ENCODE peak calls at places on chromosomes 6 and 20, in nine cellular contexts. H is stomach, L is tibial nerve, D is aorta, Q is fibroblast of lung, R is MM.1S, F is adipocyte, Y is choroid plexus epithelial cell, I is pancreas. N is an unnamed sample.
A peak's percentile ranks its signal among the peaks of the same experiment; 100 is the strongest.

GRCh38 chr6:68572525-68572924 is 62.6 kb upstream of the ADGRB3 start:
- DNase-seq in H (no peak), L (no peak), D (no peak), Q (peak; percentile 1), R (peak; percentile 83), F (no peak), Y (peak; percentile 43), I (peak; percentile 21), N (no peak)

GRCh38 chr6:108363113-108363512 is 68.3 kb downstream of the AFG1L start:
- DNase-seq in H (no peak), L (no peak), D (no peak), Q (no peak), R (no peak), F (no peak), Y (no peak), I (no peak), N (no peak)

GRCh38 chr20:4894981-4895381 is 106.3 kb downstream of the SLC23A2 start:
- DNase-seq in H (no peak), L (no peak), D (no peak), Q (no peak), R (peak; percentile 51), F (no peak), Y (no peak), I (no peak), N (no peak)

GRCh38 chr6:123094768-123095167 is 98.7 kb downstream of the CLVS2 start:
- DNase-seq in H (no peak), L (no peak), D (no peak), Q (no peak), R (no peak), F (no peak), Y (no peak), I (no peak), N (no peak)

GRCh38 chr6:131368077-131368911 is 204.7 kb upstream of the ARG1 start:
- DNase-seq in H (peak; percentile 80), L (peak; percentile 17), D (peak; percentile 67), Q (peak; percentile 43), R (peak; percentile 72), F (peak; percentile 78), Y (peak; percentile 29), I (peak; percentile 69), N (peak; percentile 38)

GRCh38 chr6:106134906-106135634 is 48.9 kb downstream of the PRDM1 start:
- DNase-seq in H (no peak), L (no peak), D (no peak), Q (peak; percentile 61), R (no peak), F (no peak), Y (no peak), I (no peak), N (no peak)

GRCh38 chr6:7787137-7787575 is 61.3 kb downstream of the BMP6 start:
- DNase-seq in H (no peak), L (no peak), D (no peak), Q (peak; percentile 95), R (no peak), F (peak; percentile 89), Y (peak; percentile 87), I (no peak), N (peak; percentile 64)

GRCh38 chr6:112833546-112834215 is 486.6 kb downstream of the RFPL4B start:
- DNase-seq in H (no peak), L (no peak), D (no peak), Q (peak; percentile 65), R (no peak), F (peak; percentile 41), Y (peak; percentile 36), I (no peak), N (no peak)

GRCh38 chr6:112760831-112761230 is 413.7 kb downstream of the RFPL4B start:
- DNase-seq in H (no peak), L (no peak), D (no peak), Q (peak; percentile 31), R (no peak), F (no peak), Y (peak; percentile 9), I (no peak), N (no peak)

GRCh38 chr6:151440930-151441329 is 11.0 kb downstream of the RMND1 start:
- DNase-seq in H (no peak), L (no peak), D (no peak), Q (peak; percentile 34), R (peak; percentile 38), F (peak; percentile 73), Y (peak; percentile 69), I (no peak), N (no peak)

GRCh38 chr6:155419161-155419560 is 36.5 kb downstream of the NOX3 start:
- DNase-seq in H (no peak), L (no peak), D (no peak), Q (peak; percentile 47), R (no peak), F (peak; percentile 71), Y (peak; percentile 5), I (no peak), N (peak; percentile 17)
- H3K4me3 ChIP-seq in H (no peak overlapping the region), L (no peak overlapping the region), D (no peak overlapping the region), Q (no peak overlapping the region), R (no peak overlapping the region), F (peak overlapping the region; percentile 73), Y (no peak overlapping the region), I (no peak overlapping the region), N (no peak overlapping the region)

GRCh38 chr20:38162878-38163875 is 1.9 kb downstream of the TGM2 start:
- DNase-seq in H (no peak), L (no peak), D (no peak), Q (no peak), R (no peak), F (no peak), Y (no peak), I (no peak), N (no peak)

GRCh38 chr20:38165089-38165965 is at the start of gene TGM2:
- DNase-seq in H (peak; percentile 87), L (no peak), D (peak; percentile 89), Q (peak; percentile 73), R (peak; percentile 52), F (peak; percentile 93), Y (peak; percentile 77), I (peak; percentile 82), N (no peak)

GRCh38 chr20:38164624-38165088 is 414 bp downstream of the TGM2 start:
- DNase-seq in H (no peak), L (no peak), D (no peak), Q (no peak), R (no peak), F (no peak), Y (no peak), I (no peak), N (no peak)

GRCh38 chr20:38162149-38162548 is 2.9 kb downstream of the TGM2 start:
- DNase-seq in H (no peak), L (no peak), D (no peak), Q (no peak), R (no peak), F (no peak), Y (no peak), I (no peak), N (no peak)

GRCh38 chr20:38164069-38164468 is 1.0 kb downstream of the TGM2 start:
- DNase-seq in H (no peak), L (no peak), D (no peak), Q (no peak), R (no peak), F (no peak), Y (no peak), I (no peak), N (no peak)
- H3K4me3 ChIP-seq in H (peak overlapping the region; percentile 56), L (no peak overlapping the region), D (no peak overlapping the region), Q (peak overlapping the region; percentile 66), R (no peak overlapping the region), F (no peak overlapping the region), Y (peak overlapping the region; percentile 71), I (no peak overlapping the region), N (no peak overlapping the region)

GRCh38 chr6:52574709-52575489 is 2.0 kb downstream of the TRAM2 start:
- DNase-seq in H (peak; percentile 53), L (peak; percentile 45), D (peak; percentile 81), Q (peak; percentile 67), R (peak; percentile 89), F (peak; percentile 82), Y (peak; percentile 61), I (no peak), N (no peak)

GRCh38 chr6:52571099-52571755 is 5.6 kb downstream of the TRAM2 start:
- DNase-seq in H (no peak), L (no peak), D (peak; percentile 61), Q (no peak), R (no peak), F (no peak), Y (no peak), I (no peak), N (no peak)

GRCh38 chr6:52575490-52575868 is 1.4 kb downstream of the TRAM2 start:
- DNase-seq in H (no peak), L (no peak), D (no peak), Q (peak; percentile 36), R (no peak), F (peak; percentile 59), Y (no peak), I (no peak), N (no peak)

GRCh38 chr6:52572536-52572935 is 4.3 kb downstream of the TRAM2 start:
- DNase-seq in H (no peak), L (no peak), D (no peak), Q (no peak), R (no peak), F (no peak), Y (no peak), I (no peak), N (no peak)

GRCh38 chr6:52573295-52573694 is 3.6 kb downstream of the TRAM2 start:
- DNase-seq in H (no peak), L (no peak), D (no peak), Q (peak; percentile 67), R (no peak), F (peak; percentile 59), Y (peak; percentile 60), I (no peak), N (no peak)
- H3K4me3 ChIP-seq in H (no peak overlapping the region), L (no peak overlapping the region), D (no peak overlapping the region), Q (peak overlapping the region; percentile 80), R (peak overlapping the region; percentile 88), F (peak overlapping the region; percentile 90), Y (peak overlapping the region; percentile 99), I (no peak overlapping the region), N (peak overlapping the region; percentile 93)

GRCh38 chr6:42962096-42962495 is 1.5 kb downstream of the GNMT start:
- DNase-seq in H (no peak), L (no peak), D (no peak), Q (no peak), R (no peak), F (no peak), Y (no peak), I (no peak), N (no peak)

GRCh38 chr6:42959917-42960242 is 674 bp upstream of the GNMT start:
- DNase-seq in H (no peak), L (no peak), D (no peak), Q (no peak), R (no peak), F (no peak), Y (no peak), I (no peak), N (no peak)

GRCh38 chr6:42962502-42963178 is 2.1 kb downstream of the GNMT start:
- DNase-seq in H (no peak), L (no peak), D (no peak), Q (no peak), R (no peak), F (no peak), Y (no peak), I (no peak), N (no peak)

GRCh38 chr6:42961020-42961470 is 491 bp downstream of the GNMT start:
- DNase-seq in H (no peak), L (no peak), D (no peak), Q (no peak), R (no peak), F (no peak), Y (no peak), I (peak; percentile 75), N (no peak)

GRCh38 chr6:42960243-42961019 is at the start of gene GNMT:
- DNase-seq in H (peak; percentile 91), L (no peak), D (no peak), Q (peak; percentile 40), R (peak; percentile 51), F (peak; percentile 32), Y (peak; percentile 26), I (peak; percentile 93), N (no peak)
- H3K4me3 ChIP-seq in H (peak within 1 kb of the TSS; percentile 47), L (peak within 1 kb of the TSS; percentile 51), D (peak within 1 kb of the TSS; percentile 41), Q (peak within 1 kb of the TSS; percentile 42), R (peak within 1 kb of the TSS; percentile 66), F (peak within 1 kb of the TSS; percentile 77), Y (peak within 1 kb of the TSS; percentile 53), I (peak within 1 kb of the TSS; percentile 45), N (peak within 1 kb of the TSS; percentile 41)